ENCODE peak calls at places on chromosomes 6 and 20, in six cellular contexts. H is EL; S is stimulated activated CD4-positive, alpha-beta T cell treated with anti-CD3 and anti-CD28 coated beads, Interleukin-1b, Interleukin-23, amount 100 ng/mL, for 24 hours; P is iPS-NIHi11; J is astrocyte of the spinal cord; E is central memory CD4-positive, alpha-beta T cell. Y is an unnamed sample.

GRCh38 chr6:135321012-135321621 is 140.0 kb downstream of the MYB start:
- DNase-seq in E (no peak), H (no peak), S (no peak), J (no peak), P (no peak), Y (no peak)

GRCh38 chr6:105561501-105561900 is 158.6 kb upstream of the PREP start:
- DNase-seq in H (no peak), J (no peak), E (no peak), P (no peak), S (no peak), Y (no peak)

GRCh38 chr6:43074847-43075741 is 1.0 kb upstream of the PTK7 start:
- DNase-seq in S (no peak), P (no peak), J (peak), H (peak), E (no peak), Y (no peak)

GRCh38 chr6:135087803-135088202 is 33.2 kb upstream of the HBS1L start:
- DNase-seq in P (no peak), E (peak), J (no peak), H (no peak), S (no peak), Y (no peak)

GRCh38 chr20:35796556-35796955 is 24.7 kb downstream of the PHF20 start:
- DNase-seq in P (no peak), H (no peak), J (no peak), S (no peak), E (peak), Y (no peak)

GRCh38 chr6:132190815-132191175 is 210.5 kb downstream of the MOXD1 start:
- DNase-seq in E (no peak), S (no peak), P (no peak), H (peak), J (peak), Y (no peak)

GRCh38 chr6:95581073-95581472 is 3.7 kb downstream of the MANEA start:
- DNase-seq in S (no peak), J (no peak), H (peak), E (no peak), P (no peak), Y (peak)

GRCh38 chr6:19444481-19444880 is 392.7 kb upstream of the ID4 start:
- DNase-seq in E (no peak), S (no peak), J (peak), H (no peak), P (no peak), Y (no peak)

GRCh38 chr6:36633915-36634314 is 39.8 kb downstream of the SRSF3 start:
- DNase-seq in J (peak), P (no peak), S (no peak), H (peak), E (no peak), Y (no peak)

GRCh38 chr6:2770171-2770570 is 5.0 kb downstream of the WRNIP1 start:
- DNase-seq in S (no peak), P (no peak), H (no peak), J (no peak), E (no peak), Y (no peak)

GRCh38 chr6:144447487-144447886 is 162.4 kb downstream of the UTRN start:
- DNase-seq in P (no peak), J (peak), H (peak), S (no peak), E (no peak), Y (no peak)